ENCODE peak calls at places on chromosome 5, in nine cellular contexts. One of them, this sample, is unnamed.

GRCh38 chr5:4942831-4943178 is 197.3 kb upstream of the ADAMTS16 start:
- DNase-seq in GM20000: no peak
- DNase-seq in nephron progenitor cell: no peak
- DNase-seq in cardiac fibroblast: no peak
- DNase-seq in SK-N-SH: no peak
- DNase-seq in endothelial cell: no peak
- DNase-seq in hepatocyte: no peak
- DNase-seq in endodermal cell: peak
- DNase-seq in ovary: no peak
- DNase-seq in this sample: no peak

GRCh38 chr5:98753507-98753906 is 20.0 kb upstream of the RGMB start:
- DNase-seq in endodermal cell: peak
- DNase-seq in cardiac fibroblast: no peak
- DNase-seq in hepatocyte: no peak
- DNase-seq in endothelial cell: no peak
- DNase-seq in ovary: no peak
- DNase-seq in GM20000: no peak
- DNase-seq in SK-N-SH: no peak
- DNase-seq in nephron progenitor cell: no peak
- DNase-seq in this sample: no peak

GRCh38 chr5:125245216-125245615 is 498.8 kb upstream of the ZNF608 start:
- DNase-seq in SK-N-SH: no peak
- DNase-seq in cardiac fibroblast: no peak
- DNase-seq in ovary: no peak
- DNase-seq in nephron progenitor cell: no peak
- DNase-seq in GM20000: no peak
- DNase-seq in hepatocyte: no peak
- DNase-seq in endothelial cell: no peak
- DNase-seq in endodermal cell: peak
- DNase-seq in this sample: no peak

GRCh38 chr5:78777901-78778300 is 129.3 kb upstream of the LHFPL2 start:
- DNase-seq in hepatocyte: no peak
- DNase-seq in endodermal cell: no peak
- DNase-seq in GM20000: no peak
- DNase-seq in nephron progenitor cell: no peak
- DNase-seq in cardiac fibroblast: no peak
- DNase-seq in SK-N-SH: no peak
- DNase-seq in endothelial cell: no peak
- DNase-seq in ovary: no peak
- DNase-seq in this sample: no peak

GRCh38 chr5:158212915-158213314 is 354.0 kb upstream of the CLINT1 start:
- DNase-seq in SK-N-SH: no peak
- DNase-seq in endodermal cell: peak
- DNase-seq in endothelial cell: no peak
- DNase-seq in GM20000: no peak
- DNase-seq in hepatocyte: no peak
- DNase-seq in ovary: no peak
- DNase-seq in nephron progenitor cell: no peak
- DNase-seq in cardiac fibroblast: no peak
- DNase-seq in this sample: no peak

GRCh38 chr5:83701886-83702285 is 18.8 kb downstream of the HAPLN1 start:
- DNase-seq in endodermal cell: no peak
- DNase-seq in hepatocyte: no peak
- DNase-seq in cardiac fibroblast: no peak
- DNase-seq in SK-N-SH: no peak
- DNase-seq in ovary: no peak
- DNase-seq in endothelial cell: no peak
- DNase-seq in nephron progenitor cell: no peak
- DNase-seq in GM20000: no peak
- DNase-seq in this sample: no peak

GRCh38 chr5:125719681-125720676 is 703.2 kb upstream of the GRAMD2B start:
- DNase-seq in hepatocyte: peak
- DNase-seq in nephron progenitor cell: no peak
- DNase-seq in GM20000: no peak
- DNase-seq in ovary: no peak
- DNase-seq in cardiac fibroblast: no peak
- DNase-seq in SK-N-SH: no peak
- DNase-seq in endothelial cell: no peak
- DNase-seq in endodermal cell: no peak
- DNase-seq in this sample: no peak

GRCh38 chr5:105554613-105555169 is 1992.1 kb upstream of the NUDT12 start:
- DNase-seq in hepatocyte: no peak
- DNase-seq in endodermal cell: no peak
- DNase-seq in cardiac fibroblast: no peak
- DNase-seq in SK-N-SH: no peak
- DNase-seq in GM20000: no peak
- DNase-seq in ovary: no peak
- DNase-seq in endothelial cell: no peak
- DNase-seq in nephron progenitor cell: no peak
- DNase-seq in this sample: no peak

GRCh38 chr5:98586581-98586980 is 186.9 kb upstream of the RGMB start:
- DNase-seq in endodermal cell: no peak
- DNase-seq in hepatocyte: no peak
- DNase-seq in SK-N-SH: no peak
- DNase-seq in ovary: no peak
- DNase-seq in nephron progenitor cell: no peak
- DNase-seq in cardiac fibroblast: no peak
- DNase-seq in endothelial cell: no peak
- DNase-seq in GM20000: no peak
- DNase-seq in this sample: no peak

GRCh38 chr5:29902859-29903258 is 1290.6 kb upstream of the CDH6 start:
- DNase-seq in cardiac fibroblast: no peak
- DNase-seq in SK-N-SH: no peak
- DNase-seq in GM20000: no peak
- DNase-seq in endothelial cell: no peak
- DNase-seq in hepatocyte: no peak
- DNase-seq in endodermal cell: no peak
- DNase-seq in nephron progenitor cell: no peak
- DNase-seq in ovary: no peak
- DNase-seq in this sample: no peak

DNA sequence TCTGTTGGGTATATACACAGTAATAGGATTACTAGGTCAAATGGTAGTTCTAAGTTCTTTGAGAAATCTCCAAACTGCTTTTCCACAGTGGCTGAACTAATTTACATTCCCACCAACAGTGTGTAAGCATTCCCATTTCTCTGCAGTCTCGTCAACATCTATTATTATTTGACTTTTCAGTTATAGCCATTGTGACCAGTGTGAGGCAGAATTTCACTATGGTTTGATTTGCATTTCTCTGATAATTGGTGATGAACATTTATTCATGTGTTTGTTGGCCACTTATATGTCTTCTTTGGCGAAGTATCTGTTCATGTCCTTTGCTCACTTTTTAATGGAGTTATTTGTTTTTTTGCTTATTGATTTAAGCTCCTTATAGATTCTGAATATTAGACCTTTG is 596.2 kb upstream of the DAB2 start:
- DNase-seq in ovary: no peak
- DNase-seq in cardiac fibroblast: no peak
- DNase-seq in endodermal cell: no peak
- DNase-seq in nephron progenitor cell: no peak
- DNase-seq in hepatocyte: no peak
- DNase-seq in endothelial cell: no peak
- DNase-seq in GM20000: no peak
- DNase-seq in SK-N-SH: no peak
- DNase-seq in this sample: no peak
- TF ChIP-seq CTCF in ovary: no peak
- TF ChIP-seq CTCF in cardiac fibroblast: peak
- TF ChIP-seq CTCF in endodermal cell: no peak
- TF ChIP-seq CTCF in nephron progenitor cell: no peak
- TF ChIP-seq CTCF in hepatocyte: no peak
- TF ChIP-seq CTCF in endothelial cell: no peak
- TF ChIP-seq CTCF in GM20000: no peak
- TF ChIP-seq CTCF in SK-N-SH: peak
- TF ChIP-seq CTCF in this sample: no peak

GRCh38 chr5:142149363-142149762 is 40.8 kb downstream of the NDFIP1 start:
- DNase-seq in GM20000: no peak
- DNase-seq in nephron progenitor cell: no peak
- DNase-seq in endodermal cell: no peak
- DNase-seq in endothelial cell: no peak
- DNase-seq in hepatocyte: no peak
- DNase-seq in cardiac fibroblast: no peak
- DNase-seq in ovary: no peak
- DNase-seq in SK-N-SH: no peak
- DNase-seq in this sample: no peak
- TF ChIP-seq CTCF in GM20000: no peak
- TF ChIP-seq CTCF in nephron progenitor cell: no peak
- TF ChIP-seq CTCF in endodermal cell: no peak
- TF ChIP-seq CTCF in endothelial cell: no peak
- TF ChIP-seq CTCF in hepatocyte: no peak
- TF ChIP-seq CTCF in cardiac fibroblast: no peak
- TF ChIP-seq CTCF in ovary: no peak
- TF ChIP-seq CTCF in SK-N-SH: no peak
- TF ChIP-seq CTCF in this sample: no peak

GRCh38 chr5:118592678-118593328 is 395.5 kb downstream of the DTWD2 start:
- DNase-seq in endodermal cell: no peak
- DNase-seq in hepatocyte: no peak
- DNase-seq in endothelial cell: no peak
- DNase-seq in nephron progenitor cell: no peak
- DNase-seq in GM20000: no peak
- DNase-seq in SK-N-SH: no peak
- DNase-seq in ovary: no peak
- DNase-seq in cardiac fibroblast: no peak
- DNase-seq in this sample: no peak
- TF ChIP-seq CTCF in endodermal cell: peak
- TF ChIP-seq CTCF in hepatocyte: no peak
- TF ChIP-seq CTCF in endothelial cell: peak
- TF ChIP-seq CTCF in nephron progenitor cell: no peak
- TF ChIP-seq CTCF in GM20000: no peak
- TF ChIP-seq CTCF in SK-N-SH: no peak
- TF ChIP-seq CTCF in ovary: no peak
- TF ChIP-seq CTCF in cardiac fibroblast: no peak
- TF ChIP-seq CTCF in this sample: peak

GRCh38 chr5:59190746-59191145 is 607.9 kb downstream of the RAB3C start:
- DNase-seq in GM20000: no peak
- DNase-seq in endodermal cell: no peak
- DNase-seq in SK-N-SH: no peak
- DNase-seq in nephron progenitor cell: no peak
- DNase-seq in cardiac fibroblast: no peak
- DNase-seq in endothelial cell: no peak
- DNase-seq in ovary: no peak
- DNase-seq in hepatocyte: no peak
- DNase-seq in this sample: no peak

GRCh38 chr5:59187772-59188347 is 605.0 kb downstream of the RAB3C start:
- DNase-seq in nephron progenitor cell: no peak
- DNase-seq in endothelial cell: no peak
- DNase-seq in hepatocyte: no peak
- DNase-seq in endodermal cell: no peak
- DNase-seq in ovary: no peak
- DNase-seq in SK-N-SH: no peak
- DNase-seq in cardiac fibroblast: peak
- DNase-seq in GM20000: no peak
- DNase-seq in this sample: peak

GRCh38 chr5:59186623-59187022 is 603.7 kb downstream of the RAB3C start:
- DNase-seq in hepatocyte: no peak
- DNase-seq in nephron progenitor cell: no peak
- DNase-seq in ovary: no peak
- DNase-seq in SK-N-SH: no peak
- DNase-seq in endodermal cell: no peak
- DNase-seq in endothelial cell: no peak
- DNase-seq in GM20000: no peak
- DNase-seq in cardiac fibroblast: no peak
- DNase-seq in this sample: no peak

GRCh38 chr5:59188415-59189225 is 605.7 kb downstream of the RAB3C start:
- DNase-seq in hepatocyte: peak
- DNase-seq in cardiac fibroblast: peak
- DNase-seq in nephron progenitor cell: peak
- DNase-seq in endothelial cell: peak
- DNase-seq in GM20000: peak
- DNase-seq in endodermal cell: peak
- DNase-seq in ovary: peak
- DNase-seq in SK-N-SH: peak
- DNase-seq in this sample: peak

GRCh38 chr5:59189482-59189881 is 606.6 kb downstream of the RAB3C start:
- DNase-seq in hepatocyte: no peak
- DNase-seq in cardiac fibroblast: peak
- DNase-seq in endothelial cell: no peak
- DNase-seq in SK-N-SH: no peak
- DNase-seq in nephron progenitor cell: no peak
- DNase-seq in GM20000: no peak
- DNase-seq in ovary: no peak
- DNase-seq in endodermal cell: no peak
- DNase-seq in this sample: no peak
- TF ChIP-seq CTCF in hepatocyte: no peak
- TF ChIP-seq CTCF in cardiac fibroblast: no peak
- TF ChIP-seq CTCF in endothelial cell: no peak
- TF ChIP-seq CTCF in SK-N-SH: no peak
- TF ChIP-seq CTCF in nephron progenitor cell: no peak
- TF ChIP-seq CTCF in GM20000: no peak
- TF ChIP-seq CTCF in ovary: no peak
- TF ChIP-seq CTCF in endodermal cell: no peak
- TF ChIP-seq CTCF in this sample: no peak

DNA sequence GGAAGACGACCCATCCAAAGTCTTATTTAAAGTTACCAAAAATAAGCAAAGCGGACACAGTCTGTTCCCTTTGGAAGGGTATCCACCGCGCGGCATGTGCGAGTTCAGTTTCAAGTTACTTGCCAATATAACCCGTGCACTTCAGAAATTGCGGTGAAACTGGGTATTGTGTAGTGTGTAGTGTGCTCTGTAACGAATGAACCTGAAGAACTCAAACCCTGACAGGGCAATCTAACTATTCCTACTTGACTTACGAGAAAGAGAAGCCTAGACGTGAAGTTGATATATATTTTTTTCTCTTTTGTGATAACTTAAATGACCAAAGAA is 1.5 kb downstream of the MAN2A1 start:
- DNase-seq in GM20000: no peak
- DNase-seq in endothelial cell: no peak
- DNase-seq in hepatocyte: no peak
- DNase-seq in endodermal cell: no peak
- DNase-seq in SK-N-SH: no peak
- DNase-seq in nephron progenitor cell: no peak
- DNase-seq in ovary: no peak
- DNase-seq in cardiac fibroblast: no peak
- DNase-seq in this sample: no peak
- TF ChIP-seq CTCF in GM20000: no peak
- TF ChIP-seq CTCF in endothelial cell: no peak
- TF ChIP-seq CTCF in hepatocyte: no peak
- TF ChIP-seq CTCF in endodermal cell: peak
- TF ChIP-seq CTCF in SK-N-SH: peak
- TF ChIP-seq CTCF in nephron progenitor cell: no peak
- TF ChIP-seq CTCF in ovary: no peak
- TF ChIP-seq CTCF in cardiac fibroblast: no peak
- TF ChIP-seq CTCF in this sample: no peak

This sample was measured in WERI-Rb-1.